ENCODE peak calls at places on chromosome 11, in nine cellular contexts. N, V, U, W, K, B, D, G and L are unnamed samples.

GRCh38 chr11:134157451-134157850 is 66.3 kb downstream of the NCAPD3 start:
- DNase-seq in V (no peak), W (no peak), G (no peak), U (peak; percentile 36), D (no peak), B (no peak), N (no peak), K (no peak), L (no peak)

GRCh38 chr11:69861901-69862300 is 42.7 kb upstream of the FGF3 start:
- DNase-seq in N (no peak), D (no peak), B (no peak), W (no peak), G (no peak), K (no peak), V (no peak), U (no peak), L (no peak)

GRCh38 chr11:84144531-84144930 is 858.4 kb upstream of the CCDC90B start:
- DNase-seq in V (no peak), B (no peak), N (no peak), U (no peak), K (no peak), D (no peak), G (no peak), W (no peak), L (no peak)

GRCh38 chr11:86632499-86633269 is 39.7 kb downstream of the ME3 start:
- DNase-seq in U (peak; percentile 88), B (peak; percentile 69), N (no peak), K (peak; percentile 79), V (peak; percentile 91), W (no peak), D (peak; percentile 89), G (peak; percentile 99), L (peak; percentile 87)

GRCh38 chr11:23509023-23509422 is 648.7 kb upstream of the CCDC179 start:
- DNase-seq in B (no peak), G (peak; percentile 76), D (no peak), W (no peak), V (peak; percentile 37), K (no peak), N (no peak), U (no peak), L (peak; percentile 7)

GRCh38 chr11:79906189-79906588 is 465.4 kb upstream of the TENM4 start:
- DNase-seq in W (no peak), D (no peak), K (no peak), N (peak; percentile 34), B (no peak), U (no peak), G (no peak), V (no peak), L (no peak)

GRCh38 chr11:66321606-66322005 is 4.8 kb upstream of the CD248 start:
- DNase-seq in K (no peak), B (no peak), G (peak; percentile 57), V (no peak), U (no peak), N (no peak), W (no peak), D (no peak), L (no peak)

GRCh38 chr11:76769645-76770586 is 13.2 kb upstream of the TSKU start:
- DNase-seq in U (no peak), W (no peak), B (no peak), G (peak; percentile 59), N (peak; percentile 93), D (peak; percentile 86), V (peak; percentile 61), K (peak; percentile 25), L (peak; percentile 41)

GRCh38 chr11:34337016-34337415 is 20.8 kb downstream of the ABTB2 start:
- DNase-seq in U (no peak), W (no peak), B (no peak), D (no peak), V (no peak), K (no peak), G (no peak), N (no peak), L (no peak)

GRCh38 chr11:68031136-68031459 is 617 bp downstream of the NDUFS8 start:
- DNase-seq in K (no peak), B (no peak), V (no peak), D (no peak), W (no peak), U (no peak), G (peak; percentile 60), N (no peak), L (no peak)

GRCh38 chr11:19237813-19238212 is 2.9 kb downstream of the E2F8 start:
- DNase-seq in G (no peak), K (peak; percentile 57), D (no peak), B (no peak), U (no peak), W (no peak), N (peak; percentile 71), V (no peak), L (no peak)

GRCh38 chr11:76444384-76445121 is at the start of gene EMSY:
- DNase-seq in K (peak; percentile 99), B (peak; percentile 99), G (peak; percentile 100), U (peak; percentile 99), W (peak; percentile 97), D (peak; percentile 99), N (peak; percentile 97), V (peak; percentile 100), L (peak; percentile 98)

GRCh38 chr11:2898366-2899079 is 12.9 kb upstream of the CDKN1C start:
- DNase-seq in W (no peak), U (peak; percentile 82), B (no peak), V (peak; percentile 90), K (no peak), G (peak; percentile 94), D (no peak), N (peak; percentile 58), L (peak; percentile 82)